ENCODE peak calls at places on chromosome 7, in eight cellular contexts. C is NCI-H510A treated with DMSO at 0.1 percent for 48 hours; M is AG10803; Y is CD4-positive, alpha-beta T cell; H is HS-5; B is GDM1; G is T follicular helper cell; Q is NCI-H774. D is an unnamed sample.

GRCh38 chr7:133940368-133940767 is 186.8 kb upstream of the LRGUK start:
- DNase-seq in H (no peak), G (no peak), C (no peak), Q (no peak), Y (no peak), M (no peak), B (no peak), D (no peak)

GRCh38 chr7:100546868-100547800 is 8.1 kb downstream of the AGFG2 start:
- DNase-seq in Q (peak), B (no peak), C (no peak), H (no peak), G (no peak), Y (no peak), M (no peak), D (peak)

GRCh38 chr7:66937940-66938339 is 16.9 kb downstream of the TMEM248 start:
- DNase-seq in G (no peak), M (no peak), B (no peak), C (no peak), Q (no peak), Y (no peak), H (no peak), D (no peak)

GRCh38 chr7:24325708-24326107 is 41.7 kb downstream of the NPY start:
- DNase-seq in M (no peak), C (no peak), Y (no peak), Q (no peak), H (no peak), B (no peak), G (no peak), D (peak)

GRCh38 chr7:81186691-81187090 is 267.8 kb upstream of the SEMA3C start:
- DNase-seq in B (no peak), Y (no peak), C (no peak), H (no peak), M (peak), G (no peak), Q (no peak), D (no peak)

GRCh38 chr7:542935-543789 is 23.5 kb upstream of the PDGFA start:
- DNase-seq in C (no peak), H (peak), B (peak), M (peak), Q (no peak), G (no peak), Y (no peak), D (no peak)

GRCh38 chr7:79820387-79820786 is 314.2 kb upstream of the GNAI1 start:
- DNase-seq in H (no peak), C (peak), B (no peak), Q (no peak), Y (no peak), M (peak), G (no peak), D (peak)

GRCh38 chr7:20596653-20597052 is 18.8 kb upstream of the ABCB5 start:
- DNase-seq in H (peak), G (no peak), C (no peak), Q (no peak), M (peak), B (no peak), Y (no peak), D (no peak)

GRCh38 chr7:28806841-28807240 is 151.3 kb downstream of the TRIL start:
- DNase-seq in H (peak), Q (no peak), G (no peak), Y (no peak), B (no peak), C (no peak), M (peak), D (no peak)

GRCh38 chr7:112420236-112420945 is 29.9 kb upstream of the IFRD1 start:
- DNase-seq in G (no peak), H (no peak), Q (no peak), B (no peak), M (peak), C (no peak), Y (no peak), D (peak)

GRCh38 chr7:2943851-2944601 is 99.6 kb downstream of the CARD11 start:
- DNase-seq in H (no peak), Y (no peak), B (no peak), Q (no peak), G (no peak), C (no peak), M (no peak), D (no peak)

GRCh38 chr7:25968205-25968993 is 183.6 kb upstream of the NFE2L3 start:
- DNase-seq in B (no peak), Y (no peak), H (no peak), C (no peak), G (no peak), Q (no peak), M (no peak), D (no peak)

GRCh38 chr7:70017371-70017770 is 419.1 kb downstream of the AUTS2 start:
- DNase-seq in M (no peak), Q (no peak), B (no peak), H (no peak), C (no peak), G (no peak), Y (no peak), D (no peak)

GRCh38 chr7:116724560-116725231 is 52.7 kb downstream of the MET start:
- DNase-seq in Q (no peak), M (no peak), H (no peak), C (no peak), G (no peak), B (no peak), Y (no peak), D (no peak)

GRCh38 chr7:115005942-115006341 is 84.0 kb downstream of the MDFIC start:
- DNase-seq in H (no peak), C (no peak), B (no peak), Q (no peak), Y (no peak), M (no peak), G (no peak), D (no peak)

GRCh38 chr7:55420535-55420934 is 55.4 kb downstream of the LANCL2 start:
- DNase-seq in G (no peak), C (peak), M (no peak), Y (no peak), H (no peak), B (no peak), Q (peak), D (no peak)

GRCh38 chr7:44075296-44076075 is 6.8 kb downstream of the POLM start:
- DNase-seq in Y (no peak), Q (no peak), G (no peak), C (no peak), M (no peak), H (no peak), B (no peak), D (no peak)

GRCh38 chr7:96686305-96686704 is 23.3 kb downstream of the SEM1 start:
- DNase-seq in C (no peak), G (no peak), Y (no peak), Q (no peak), H (no peak), M (peak), B (no peak), D (no peak)

GRCh38 chr7:21941570-21942224 is 4.0 kb downstream of the CDCA7L start:
- DNase-seq in G (no peak), M (peak), Y (no peak), H (no peak), B (peak), C (no peak), Q (no peak), D (no peak)

GRCh38 chr7:94923412-94923811 is 16.0 kb downstream of the PPP1R9A start:
- DNase-seq in B (no peak), H (no peak), M (no peak), C (no peak), Y (no peak), G (no peak), Q (no peak), D (no peak)

GRCh38 chr7:24336461-24336860 is 52.5 kb downstream of the NPY start:
- DNase-seq in G (no peak), H (no peak), B (no peak), Y (no peak), C (no peak), M (no peak), Q (no peak), D (no peak)

GRCh38 chr7:101954494-101954893 is 137.1 kb downstream of the CUX1 start:
- DNase-seq in H (no peak), B (no peak), Y (no peak), Q (no peak), C (no peak), M (no peak), G (no peak), D (no peak)

GRCh38 chr7:50335795-50336754 is 31.6 kb downstream of the IKZF1 start:
- DNase-seq in Q (peak), C (peak), B (no peak), Y (peak), H (no peak), M (no peak), G (peak), D (peak)

GRCh38 chr7:149569025-149569725 is 71.6 kb upstream of the ZNF746 start:
- DNase-seq in Q (no peak), M (peak), C (no peak), G (no peak), H (no peak), B (no peak), Y (no peak), D (no peak)

GRCh38 chr7:40300146-40300655 is 165.4 kb downstream of the SUGCT start:
- DNase-seq in H (no peak), C (no peak), M (no peak), Y (no peak), B (no peak), G (no peak), Q (no peak), D (no peak)

GRCh38 chr7:155644971-155645509 is 579 bp downstream of the RBM33 start:
- DNase-seq in C (peak), Y (peak), M (peak), B (no peak), H (no peak), G (no peak), Q (no peak), D (no peak)

GRCh38 chr7:23894891-23895569 is 185.0 kb downstream of the STK31 start:
- DNase-seq in H (no peak), B (no peak), C (no peak), Q (no peak), M (no peak), Y (no peak), G (no peak), D (no peak)

GRCh38 chr7:2032030-2032875 is 200.5 kb downstream of the MAD1L1 start:
- DNase-seq in H (no peak), C (no peak), B (no peak), Q (no peak), G (no peak), Y (no peak), M (no peak), D (no peak)

GRCh38 chr7:51315393-51316261 is 982 bp downstream of the COBL start:
- DNase-seq in G (no peak), M (no peak), Y (no peak), H (no peak), Q (no peak), C (peak), B (no peak), D (peak)

GRCh38 chr7:140330595-140330994 is 67.7 kb downstream of the SLC37A3 start:
- DNase-seq in Q (no peak), H (no peak), G (no peak), B (no peak), M (no peak), Y (no peak), C (no peak), D (no peak)

GRCh38 chr7:143398616-143399015 is 10.0 kb downstream of the EPHA1 start:
- DNase-seq in M (no peak), C (no peak), G (no peak), H (no peak), B (no peak), Q (no peak), Y (no peak), D (no peak)

D was measured in DMS153.